ENCODE peak calls at places on chromosome 14, in five cellular contexts. Q is endothelial cell of umbilical vein, F is GM12878, U is HCT116, L is transverse colon. Y is an unnamed sample.

GRCh38 chr14:89344871-89345270 is 72.2 kb downstream of the FOXN3 start:
- DNase-seq in L (no peak), F (no peak), Q (no peak), U (no peak), Y (no peak)

GRCh38 chr14:92310776-92311375 is 12.1 kb upstream of the SLC24A4 start:
- DNase-seq in Q (no peak), F (no peak), L (no peak), U (no peak), Y (no peak)

GRCh38 chr14:22249775-22250174 is 339.2 kb downstream of the DAD1 start:
- DNase-seq in F (no peak), Q (no peak), L (no peak), U (no peak), Y (no peak)

GRCh38 chr14:32472512-32473472 is 143.7 kb downstream of the AKAP6 start:
- DNase-seq in U (no peak), F (no peak), Q (peak; percentile 52), L (no peak), Y (no peak)

GRCh38 chr14:98140862-98141261 is 1131.1 kb downstream of the BCL11B start:
- DNase-seq in U (no peak), F (no peak), Q (no peak), L (no peak), Y (no peak)

GRCh38 chr14:89365071-89365801 is 51.8 kb downstream of the FOXN3 start:
- DNase-seq in L (peak; percentile 59), F (peak; percentile 81), U (no peak), Q (no peak), Y (no peak)

GRCh38 chr14:54803926-54804719 is 98.5 kb downstream of the GCH1 start:
- DNase-seq in F (no peak), U (no peak), Q (no peak), L (no peak), Y (no peak)

GRCh38 chr14:51394391-51394790 is 154.3 kb downstream of the TMX1 start:
- DNase-seq in U (no peak), F (no peak), Q (peak; percentile 53), L (no peak), Y (no peak)

GRCh38 chr14:85172889-85173458 is 357.0 kb upstream of the FLRT2 start:
- DNase-seq in L (no peak), Q (no peak), U (no peak), F (no peak), Y (no peak)

GRCh38 chr14:39175445-39176262 is 600 bp downstream of the PNN start:
- DNase-seq in F (no peak), U (no peak), Q (no peak), L (no peak), Y (no peak)

GRCh38 chr14:99334277-99334676 is 62.3 kb upstream of the BCL11B start:
- DNase-seq in U (no peak), Q (no peak), L (no peak), F (no peak), Y (no peak)

GRCh38 chr14:99333841-99334240 is 61.8 kb upstream of the BCL11B start:
- DNase-seq in F (no peak), Q (no peak), L (no peak), U (no peak), Y (no peak)

GRCh38 chr14:99331796-99332195 is 59.8 kb upstream of the BCL11B start:
- DNase-seq in F (no peak), Q (no peak), L (no peak), U (no peak), Y (no peak)

GRCh38 chr14:99330316-99331240 is 58.6 kb upstream of the BCL11B start:
- DNase-seq in U (no peak), Q (no peak), L (no peak), F (no peak), Y (no peak)

DNA sequence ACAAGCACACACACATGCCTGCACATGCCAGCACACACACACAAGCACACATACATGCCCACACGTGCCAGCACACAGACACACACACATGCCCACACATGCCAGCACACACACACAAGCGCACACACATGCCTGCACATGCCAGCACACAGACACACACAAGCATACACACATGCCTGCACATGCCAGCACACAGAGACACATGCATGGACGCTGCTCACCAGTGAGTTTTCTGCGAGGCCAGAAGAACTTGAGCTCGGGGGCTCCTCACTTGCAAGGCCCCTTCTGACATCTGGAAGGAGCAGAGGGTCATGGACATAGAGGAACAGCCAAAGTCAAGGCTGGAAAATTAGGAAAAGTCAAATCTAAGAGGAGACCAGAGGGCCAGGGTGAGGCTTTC is 61.2 kb upstream of the BCL11B start:
- DNase-seq in Q (no peak), U (no peak), F (no peak), L (no peak), Y (no peak)
- H3K9me3 ChIP-seq in Q (no peaks in the 10 kb centered on the region), U (no peaks in the 10 kb centered on the region), F (no peaks in the 10 kb centered on the region), L (no peaks in the 10 kb centered on the region), Y (no peaks in the 10 kb centered on the region)

DNA sequence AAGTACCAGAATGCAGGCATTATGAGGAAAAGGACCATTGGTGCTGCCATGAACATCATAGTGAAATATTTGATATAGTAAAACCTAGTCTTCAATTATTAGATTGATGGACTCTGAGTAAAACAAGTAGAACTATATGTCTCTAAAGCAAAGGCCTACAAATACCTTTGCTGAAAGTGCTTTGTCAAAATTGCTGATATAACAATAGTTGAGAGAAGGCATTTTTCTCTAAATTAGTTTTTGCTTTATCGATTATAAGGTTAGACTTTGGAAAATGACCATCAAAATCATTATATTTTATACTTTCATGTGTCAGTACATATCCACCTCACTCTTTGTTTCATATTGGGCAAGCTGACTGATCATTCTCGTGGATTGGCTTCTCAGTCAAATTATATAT is 836.0 kb upstream of the FBXO33 start:
- DNase-seq in F (no peak), L (no peak), U (no peak), Q (no peak), Y (no peak)
- H3K27ac ChIP-seq in F (no peak overlapping the region), L (no peak overlapping the region), U (no peak overlapping the region), Q (no peak overlapping the region), Y (no peak overlapping the region)

GRCh38 chr14:24179961-24180726 is 8.3 kb downstream of the REC8 start:
- DNase-seq in Q (peak; percentile 50), L (no peak), U (no peak), F (no peak), Y (no peak)
- TF ChIP-seq POLR2AphosphoS5 in Q (no peak), L (no peak), U (no peak), F (peak; percentile 3), Y (no peak)

DNA sequence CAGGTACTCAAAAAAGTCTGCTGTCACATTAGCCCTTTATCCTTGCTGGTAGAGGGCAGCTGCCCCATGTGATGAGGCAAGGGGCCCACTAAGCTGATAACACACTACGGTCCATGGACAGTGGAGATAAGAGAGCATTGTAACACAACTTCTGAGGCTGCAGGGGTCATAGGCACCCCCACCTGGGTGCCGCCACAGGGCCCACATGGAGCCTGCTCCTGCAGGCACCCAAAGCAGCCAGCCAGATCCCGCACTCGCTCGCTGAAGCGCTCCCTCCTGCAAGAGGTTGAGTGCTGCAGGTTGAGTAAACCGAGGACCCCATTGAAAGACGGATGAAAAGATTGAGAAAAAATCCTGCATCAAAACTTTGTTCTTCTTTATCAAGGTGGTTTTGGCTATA is 566.3 kb upstream of the NOVA1 start:
- DNase-seq in Q (no peak), F (no peak), U (no peak), L (no peak), Y (no peak)
- H3K9me3 ChIP-seq in Q (no peaks in the 10 kb centered on the region), F (no peaks in the 10 kb centered on the region), U (peaks cover 40% of the 10 kb centered on the region), L (no peaks in the 10 kb centered on the region), Y (no peaks in the 10 kb centered on the region)

GRCh38 chr14:58750321-58751269 is 112.8 kb downstream of the DACT1 start:
- DNase-seq in F (no peak), U (no peak), Q (no peak), L (peak; percentile 34), Y (no peak)

GRCh38 chr14:58752280-58752679 is 114.5 kb downstream of the DACT1 start:
- DNase-seq in L (no peak), F (no peak), Q (no peak), U (no peak), Y (no peak)

GRCh38 chr14:58749066-58749669 is 111.4 kb downstream of the DACT1 start:
- DNase-seq in F (peak; percentile 86), Q (peak; percentile 45), L (peak; percentile 59), U (peak; percentile 76), Y (no peak)

GRCh38 chr14:58752782-58753181 is 115.0 kb downstream of the DACT1 start:
- DNase-seq in U (no peak), F (no peak), Q (peak; percentile 79), L (peak; percentile 91), Y (no peak)

DNA sequence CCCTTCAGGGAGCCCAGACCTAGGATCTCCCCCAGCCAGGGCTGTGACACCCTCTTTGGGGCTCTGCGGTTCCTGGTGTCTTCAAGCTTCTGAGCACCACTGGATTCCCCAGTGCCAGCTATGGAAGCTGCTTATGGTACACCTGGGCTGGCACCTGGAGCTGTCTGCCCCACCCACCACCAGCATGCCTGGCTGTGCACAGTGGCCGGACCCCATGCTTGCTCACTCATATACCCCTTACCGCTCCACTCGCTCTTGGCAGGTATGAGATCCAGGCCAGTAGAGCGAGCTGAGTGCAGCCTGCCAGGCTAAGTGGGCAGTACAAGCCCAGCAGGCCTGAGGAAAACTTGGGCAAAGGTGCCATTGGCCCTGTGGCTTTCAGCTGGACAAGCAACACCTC is 114.0 kb downstream of the DACT1 start:
- DNase-seq in L (no peak), F (no peak), Q (no peak), U (no peak), Y (no peak)
- H3K27ac ChIP-seq in L (peak overlapping the region; percentile 83), F (no peak overlapping the region), Q (no peak overlapping the region), U (no peak overlapping the region), Y (no peak overlapping the region)

GRCh38 chr14:45194964-45195363 is 58.0 kb downstream of the MIS18BP1 start:
- DNase-seq in U (no peak), F (no peak), L (no peak), Q (no peak), Y (no peak)
- TF ChIP-seq POLR2AphosphoS5 in U (no peak), F (no peak), L (no peak), Q (no peak), Y (no peak)

DNA sequence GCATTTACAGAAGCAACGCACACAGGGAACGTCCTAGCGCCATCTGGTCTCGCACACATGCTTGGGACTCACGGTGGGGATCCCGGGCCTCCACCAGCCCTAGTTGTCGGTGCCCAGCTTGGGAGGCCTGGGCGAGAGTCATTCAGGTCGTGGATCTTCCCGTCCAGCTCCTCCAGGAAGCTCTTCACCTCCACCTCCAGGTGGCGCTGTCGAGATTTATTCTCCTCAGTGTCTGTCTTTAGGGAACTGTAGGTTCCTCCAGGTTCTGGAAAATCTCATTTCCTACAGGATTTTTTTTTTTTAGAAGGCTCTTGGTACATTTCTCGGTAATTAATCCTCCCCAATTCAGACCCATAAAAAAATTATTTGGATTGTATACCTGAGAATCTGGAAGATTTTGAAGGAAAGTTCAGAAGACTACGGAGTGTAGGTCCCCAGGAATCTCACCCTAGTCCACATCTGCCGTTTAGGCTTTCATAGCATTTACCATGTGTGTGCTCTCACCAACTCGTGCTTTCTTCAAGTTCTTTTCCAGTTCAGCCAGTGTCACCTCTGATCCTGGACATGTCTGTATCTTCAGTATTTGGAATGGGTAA is 910.0 kb downstream of the TMEM121 start:
- DNase-seq in F (no peak), U (no peak), L (peak; percentile 35), Q (no peak), Y (no peak)
- H3K9me3 ChIP-seq in F (no peaks in the 10 kb centered on the region), U (peaks cover 10% of the 10 kb centered on the region), L (no peaks in the 10 kb centered on the region), Q (peaks cover 2% of the 10 kb centered on the region), Y (no peaks in the 10 kb centered on the region)

GRCh38 chr14:74349757-74350156 is 1.5 kb downstream of the VRTN start:
- DNase-seq in U (no peak), Q (no peak), F (no peak), L (peak; percentile 24), Y (no peak)
- H3K27ac ChIP-seq in U (no peak overlapping the region), Q (no peak overlapping the region), F (no peak overlapping the region), L (no peak overlapping the region), Y (no peak overlapping the region)

Y was measured in Panc1.